ENCODE peak calls at places on chromosomes 12 and 14, in eight cellular contexts. E is activated B cell treated with CpG ODN at 0.5 μM for 24 hours, T is body of pancreas, U is SK-N-SH, A is GM20000, H is omental fat pad, F is transverse colon, G is A549. D is an unnamed sample.

GRCh38 chr14:40053396-40053795 is 621.2 kb upstream of the FBXO33 start:
- DNase-seq in T (no peak), A (no peak), H (no peak), U (no peak), E (no peak), F (no peak), G (no peak), D (no peak)

GRCh38 chr14:96811265-96811664 is 14.1 kb downstream of the VRK1 start:
- DNase-seq in A (no peak), G (no peak), H (no peak), F (no peak), T (no peak), E (no peak), U (no peak), D (no peak)

GRCh38 chr14:29814153-29815057 is 113.2 kb downstream of the PRKD1 start:
- DNase-seq in E (no peak), A (no peak), T (peak; percentile 85), H (no peak), G (no peak), U (no peak), F (peak; percentile 10), D (no peak)

GRCh38 chr12:59118356-59118755 is 198.1 kb upstream of the LRIG3 start:
- DNase-seq in F (no peak), A (no peak), U (no peak), E (no peak), G (no peak), T (no peak), H (no peak), D (no peak)

GRCh38 chr12:109735051-109735521 is 21.5 kb downstream of the FAM222A start:
- DNase-seq in G (no peak), E (peak; percentile 12), T (peak; percentile 3), F (no peak), U (peak; percentile 13), A (no peak), H (no peak), D (no peak)

GRCh38 chr12:96143392-96143791 is 50.8 kb upstream of the ELK3 start:
- DNase-seq in H (no peak), F (no peak), E (no peak), A (no peak), G (no peak), T (no peak), U (no peak), D (no peak)

GRCh38 chr14:20516921-20517320 is 11.6 kb downstream of the RNASE10 start:
- DNase-seq in T (no peak), U (no peak), A (no peak), F (no peak), H (no peak), E (no peak), G (no peak), D (no peak)

GRCh38 chr14:72864712-72865365 is 29.1 kb downstream of the DPF3 start:
- DNase-seq in G (no peak), H (no peak), T (no peak), A (no peak), E (no peak), U (no peak), F (no peak), D (no peak)

GRCh38 chr12:132550830-132551229 is 59.6 kb downstream of the LRCOL1 start:
- DNase-seq in E (no peak), A (no peak), U (no peak), H (no peak), G (no peak), T (no peak), F (no peak), D (no peak)

GRCh38 chr14:47442206-47442605 is 233.2 kb downstream of the MDGA2 start:
- DNase-seq in G (peak; percentile 52), H (no peak), U (no peak), T (no peak), A (no peak), F (no peak), E (no peak), D (peak; percentile 34)

GRCh38 chr12:91896725-91897515 is 248.7 kb downstream of the BTG1 start:
- DNase-seq in U (no peak), A (no peak), E (no peak), H (no peak), G (no peak), F (no peak), T (no peak), D (no peak)

GRCh38 chr12:100166232-100166631 is 23.6 kb upstream of the BLTP3B start:
- DNase-seq in U (no peak), A (no peak), T (no peak), F (no peak), E (no peak), G (no peak), H (no peak), D (no peak)

GRCh38 chr14:50530794-50531193 is 1.6 kb downstream of the MAP4K5 start:
- DNase-seq in H (no peak), A (no peak), F (no peak), E (no peak), U (no peak), G (no peak), T (no peak), D (no peak)

GRCh38 chr12:18258929-18259328 is 2.4 kb upstream of the PIK3C2G start:
- DNase-seq in G (no peak), T (no peak), F (no peak), A (no peak), E (no peak), U (no peak), H (no peak), D (no peak)

GRCh38 chr12:113266106-113266895 is 45.0 kb downstream of the TPCN1 start:
- DNase-seq in H (no peak), F (no peak), T (no peak), E (no peak), G (no peak), U (no peak), A (no peak), D (no peak)

GRCh38 chr12:132286912-132287311 is 42.5 kb downstream of the GALNT9 start:
- DNase-seq in G (peak; percentile 70), T (no peak), U (no peak), A (no peak), F (no peak), E (no peak), H (no peak), D (peak; percentile 83)

GRCh38 chr12:71780207-71780822 is 25.7 kb downstream of the RAB21 start:
- DNase-seq in H (no peak), F (peak; percentile 47), T (peak; percentile 60), E (no peak), U (peak; percentile 43), G (peak; percentile 49), A (peak; percentile 18), D (peak; percentile 66)

GRCh38 chr14:106843951-106844483 is 1317.6 kb downstream of the TMEM121 start:
- DNase-seq in E (peak; percentile 31), F (peak; percentile 67), T (peak; percentile 71), U (peak; percentile 13), H (no peak), A (no peak), G (no peak), D (peak; percentile 78)
- TF ChIP-seq CTCF in E (no peak), F (no peak), T (no peak), U (no peak), H (no peak), A (no peak), G (no peak), D (no peak)

GRCh38 chr14:55138091-55138490 is 9.0 kb downstream of the LGALS3 start:
- DNase-seq in E (no peak), A (no peak), H (no peak), F (no peak), U (no peak), T (no peak), G (no peak), D (peak; percentile 62)
- TF ChIP-seq CTCF in E (no peak), A (no peak), H (no peak), F (no peak), U (peak; percentile 32), T (no peak), G (peak; percentile 16), D (peak; percentile 22)

DNA sequence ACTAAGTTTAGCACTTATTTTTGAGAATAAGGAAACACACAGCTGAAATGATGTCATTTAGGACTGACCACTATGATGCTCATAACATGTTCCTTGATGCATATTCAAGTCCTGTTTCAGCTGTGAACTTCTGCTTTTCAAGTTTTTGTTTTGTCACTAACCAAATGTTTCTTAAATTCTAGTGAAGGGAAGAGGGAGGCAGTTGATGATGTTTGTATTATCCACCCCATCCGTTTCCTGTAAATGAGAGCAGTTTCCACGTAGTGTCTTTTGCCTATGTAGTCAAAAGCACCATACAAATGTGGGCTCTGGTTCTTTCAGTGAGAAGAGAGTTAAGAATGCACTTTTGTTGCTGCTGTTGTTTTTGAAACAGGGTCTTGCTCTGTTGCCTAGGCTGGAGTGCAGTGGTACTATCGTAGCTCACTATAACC is 491.8 kb downstream of the PCNX1 start:
- DNase-seq in U (no peak), E (no peak), F (no peak), A (peak; percentile 52), H (no peak), T (no peak), G (no peak), D (no peak)
- TF ChIP-seq CTCF in U (no peak), E (no peak), F (no peak), A (no peak), H (no peak), T (no peak), G (no peak), D (no peak)

DNA sequence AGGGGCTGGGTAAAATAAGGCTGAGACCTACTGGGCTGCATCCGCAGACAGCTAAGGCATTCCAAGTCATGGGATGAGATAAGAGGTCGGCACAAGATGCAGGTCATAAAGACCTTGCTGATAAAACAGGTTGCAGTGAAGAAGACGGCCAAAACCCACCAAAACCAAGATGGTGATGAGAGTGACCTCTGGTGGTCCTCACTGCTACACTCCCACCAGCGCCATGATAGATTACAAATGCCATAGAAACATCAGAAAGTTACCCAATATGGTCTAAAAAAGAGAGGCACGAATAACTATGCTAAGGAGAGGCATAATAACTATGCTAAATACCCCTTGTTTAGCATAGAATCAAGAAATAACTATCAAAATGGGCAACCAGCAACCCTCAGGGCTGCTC is 46.2 kb upstream of the MAP3K9 start:
- DNase-seq in U (no peak), H (no peak), F (no peak), A (no peak), G (no peak), T (no peak), E (no peak), D (no peak)
- TF ChIP-seq CTCF in U (no peak), H (no peak), F (no peak), A (no peak), G (no peak), T (no peak), E (no peak), D (no peak)

DNA sequence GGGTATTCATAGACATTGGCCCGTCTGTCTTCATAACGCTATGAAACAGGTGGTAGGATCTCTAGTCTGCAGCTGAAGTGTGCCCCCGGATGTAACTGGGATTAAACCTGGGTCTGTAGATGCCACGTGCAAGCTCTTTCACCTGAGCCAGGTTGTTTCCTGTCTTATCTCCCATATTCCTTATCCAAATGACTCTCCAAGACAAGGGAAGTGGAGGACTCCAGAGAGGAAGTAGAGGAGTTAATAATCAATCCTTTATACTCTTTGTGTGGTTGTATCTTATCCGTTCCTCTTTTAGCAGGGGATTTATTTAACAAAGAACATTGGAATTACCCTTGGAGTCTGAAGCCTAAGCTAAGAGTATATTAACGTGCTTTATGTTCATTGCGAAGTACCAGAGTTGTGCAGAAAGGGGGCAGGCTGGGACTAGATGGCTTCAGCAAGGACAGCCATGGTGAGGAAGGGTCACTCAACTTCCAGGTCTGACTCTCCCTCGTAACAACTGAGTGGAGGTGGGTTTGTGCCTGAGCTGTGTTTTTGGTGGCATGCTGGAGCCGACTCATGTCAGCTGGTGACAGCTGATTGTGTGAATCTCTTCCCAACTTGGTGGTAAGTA is 82.9 kb downstream of the RIN3 start:
- DNase-seq in E (no peak), H (no peak), G (no peak), A (no peak), U (no peak), T (no peak), F (no peak), D (no peak)
- TF ChIP-seq CTCF in E (no peak), H (no peak), G (no peak), A (no peak), U (no peak), T (no peak), F (peak; percentile 18), D (no peak)

GRCh38 chr14:37024166-37024565 is 148.2 kb downstream of the SLC25A21 start:
- DNase-seq in A (no peak), T (no peak), H (no peak), F (no peak), G (peak; percentile 9), E (no peak), U (no peak), D (no peak)
- TF ChIP-seq CTCF in A (no peak), T (no peak), H (no peak), F (no peak), G (peak; percentile 23), E (no peak), U (no peak), D (no peak)

D was measured in Calu3.